ENCODE peak calls at places on chromosomes 2 and 18, in ten cellular contexts. E is COR-L47; D is NCI-H1417; N is A673; A is AG10803; Y is dermis microvascular lymphatic vessel endothelial cell; B is stimulated activated CD8-positive, alpha-beta memory T cell treated with anti-CD3 and anti-CD28 coated beads, Interleukin-2, amount 100 ng/mL, for 48 hours; L is NB4; S is esophagus muscularis mucosa; G is colonic mucosa. M is an unnamed sample.

GRCh38 chr2:64988420-64989125 is 626 bp upstream of the SLC1A4 start:
- DNase-seq in Y (peak), L (peak), D (no peak), E (peak), S (peak), A (peak), G (peak), N (peak), B (peak), M (peak)

GRCh38 chr2:105950521-105951389 is 206.0 kb downstream of the NCK2 start:
- DNase-seq in B (no peak), L (no peak), S (no peak), A (no peak), Y (no peak), E (peak), N (peak), G (no peak), D (no peak), M (no peak)

GRCh38 chr18:69484699-69485396 is 84.2 kb downstream of the DOK6 start:
- DNase-seq in B (no peak), L (no peak), A (peak), G (no peak), E (no peak), N (peak), D (no peak), Y (peak), S (no peak), M (peak)

GRCh38 chr18:8480506-8481328 is 128.5 kb upstream of the RAB12 start:
- DNase-seq in G (no peak), S (no peak), B (no peak), A (peak), E (peak), D (peak), Y (peak), L (peak), N (peak), M (peak)

GRCh38 chr18:49647496-49648168 is 85.8 kb downstream of the LIPG start:
- DNase-seq in B (no peak), N (no peak), L (no peak), A (peak), D (no peak), S (no peak), E (no peak), Y (no peak), G (peak), M (peak)

GRCh38 chr2:108449410-108450200 is 599 bp downstream of the GCC2 start:
- DNase-seq in L (peak), S (no peak), N (peak), G (peak), B (no peak), A (peak), E (no peak), D (peak), Y (no peak), M (peak)

GRCh38 chr18:28760299-28760698 is 583.4 kb upstream of the CDH2 start:
- DNase-seq in D (no peak), N (no peak), E (no peak), B (no peak), A (no peak), S (no peak), Y (no peak), G (no peak), L (no peak), M (no peak)

GRCh38 chr2:216666461-216667233 is 28.7 kb downstream of the IGFBP5 start:
- DNase-seq in G (peak), L (peak), Y (peak), A (peak), E (peak), N (peak), D (peak), S (no peak), B (peak), M (peak)

GRCh38 chr18:25310045-25310444 is 41.9 kb downstream of the ZNF521 start:
- DNase-seq in N (no peak), Y (peak), A (peak), G (no peak), S (no peak), B (no peak), L (peak), E (no peak), D (no peak), M (peak)

GRCh38 chr18:34650121-34650545 is 60.0 kb upstream of the DTNA start:
- DNase-seq in S (no peak), E (no peak), Y (no peak), D (no peak), L (peak), A (peak), N (no peak), G (no peak), B (no peak), M (peak)

GRCh38 chr18:36572135-36572856 is 256.5 kb downstream of the TPGS2 start:
- DNase-seq in G (peak), B (no peak), Y (peak), N (peak), D (peak), E (peak), S (peak), A (peak), L (peak), M (peak)

GRCh38 chr2:179050735-179051134 is 798 bp upstream of the CCDC141 start:
- DNase-seq in N (no peak), E (no peak), S (no peak), A (no peak), B (no peak), L (no peak), G (no peak), D (no peak), Y (no peak), M (no peak)

GRCh38 chr2:16321256-16321655 is 344.4 kb downstream of the CYRIA start:
- DNase-seq in L (no peak), B (no peak), D (no peak), E (no peak), A (no peak), N (no peak), Y (no peak), G (no peak), S (peak), M (no peak)